ENCODE peak calls at places on chromosomes 13 and 19, in seven cellular contexts. One of them, this sample, is unnamed.

GRCh38 chr19:18776736-18777135 is 14.4 kb downstream of the COMP start:
- DNase-seq in sigmoid colon: no peak
- DNase-seq in suprapubic skin: no peak
- DNase-seq in H1: no peak
- DNase-seq in stomach: no peak
- DNase-seq in K562: no peak
- DNase-seq in ovary: no peak
- DNase-seq in this sample: no peak

GRCh38 chr19:49549045-49549444 is 21.2 kb downstream of the RCN3 start:
- DNase-seq in sigmoid colon: no peak
- DNase-seq in K562: no peak
- DNase-seq in ovary: no peak
- DNase-seq in suprapubic skin: no peak
- DNase-seq in stomach: no peak
- DNase-seq in H1: no peak
- DNase-seq in this sample: no peak

GRCh38 chr13:21031594-21031993 is 29.8 kb downstream of the LATS2 start:
- DNase-seq in K562: no peak
- DNase-seq in suprapubic skin: no peak
- DNase-seq in H1: no peak
- DNase-seq in stomach: no peak
- DNase-seq in sigmoid colon: peak; percentile 41
- DNase-seq in ovary: no peak
- DNase-seq in this sample: no peak

GRCh38 chr13:112733112-112733511 is 43.3 kb downstream of the ATP11A start:
- DNase-seq in stomach: no peak
- DNase-seq in H1: no peak
- DNase-seq in ovary: no peak
- DNase-seq in suprapubic skin: no peak
- DNase-seq in K562: no peak
- DNase-seq in sigmoid colon: no peak
- DNase-seq in this sample: no peak

GRCh38 chr19:39408392-39409206 is 2.0 kb downstream of the ZFP36 start:
- DNase-seq in stomach: no peak
- DNase-seq in K562: no peak
- DNase-seq in suprapubic skin: no peak
- DNase-seq in H1: no peak
- DNase-seq in sigmoid colon: peak; percentile 73
- DNase-seq in ovary: peak; percentile 72
- DNase-seq in this sample: no peak

GRCh38 chr13:20197361-20197834 is 4.7 kb upstream of the GJB2 start:
- DNase-seq in stomach: no peak
- DNase-seq in ovary: no peak
- DNase-seq in H1: no peak
- DNase-seq in suprapubic skin: no peak
- DNase-seq in K562: peak; percentile 17
- DNase-seq in sigmoid colon: no peak
- DNase-seq in this sample: no peak

GRCh38 chr13:81916471-81916870 is 1575.5 kb upstream of the SPRY2 start:
- DNase-seq in suprapubic skin: no peak
- DNase-seq in stomach: no peak
- DNase-seq in H1: no peak
- DNase-seq in sigmoid colon: no peak
- DNase-seq in ovary: no peak
- DNase-seq in K562: no peak
- DNase-seq in this sample: no peak

GRCh38 chr13:50650936-50651638 is 192.4 kb downstream of the DLEU7 start:
- DNase-seq in ovary: no peak
- DNase-seq in K562: no peak
- DNase-seq in suprapubic skin: no peak
- DNase-seq in stomach: no peak
- DNase-seq in sigmoid colon: no peak
- DNase-seq in H1: no peak
- DNase-seq in this sample: no peak

GRCh38 chr19:28715157-28715556 is 497.8 kb downstream of the UQCRFS1 start:
- DNase-seq in H1: no peak
- DNase-seq in K562: no peak
- DNase-seq in sigmoid colon: no peak
- DNase-seq in suprapubic skin: no peak
- DNase-seq in stomach: no peak
- DNase-seq in ovary: no peak
- DNase-seq in this sample: no peak

GRCh38 chr19:15456871-15457700 is 7.3 kb downstream of the RASAL3 start:
- DNase-seq in suprapubic skin: no peak
- DNase-seq in K562: peak; percentile 70
- DNase-seq in sigmoid colon: no peak
- DNase-seq in H1: peak; percentile 74
- DNase-seq in stomach: no peak
- DNase-seq in ovary: no peak
- DNase-seq in this sample: no peak
- TF ChIP-seq EP300 in suprapubic skin: no peak
- TF ChIP-seq EP300 in K562: no peak
- TF ChIP-seq EP300 in sigmoid colon: no peak
- TF ChIP-seq EP300 in H1: no peak
- TF ChIP-seq EP300 in stomach: no peak
- TF ChIP-seq EP300 in ovary: no peak
- TF ChIP-seq EP300 in this sample: no peak

GRCh38 chr19:32308436-32309077 is 36.9 kb upstream of the ZNF507 start:
- DNase-seq in ovary: no peak
- DNase-seq in H1: no peak
- DNase-seq in K562: no peak
- DNase-seq in stomach: no peak
- DNase-seq in suprapubic skin: no peak
- DNase-seq in sigmoid colon: no peak
- DNase-seq in this sample: no peak
- H3K27me3 ChIP-seq in ovary: no peaks in the 10 kb centered on the region
- H3K27me3 ChIP-seq in H1: no peaks in the 10 kb centered on the region
- H3K27me3 ChIP-seq in K562: peaks cover 31% of the 10 kb centered on the region
- H3K27me3 ChIP-seq in stomach: no peaks in the 10 kb centered on the region
- H3K27me3 ChIP-seq in suprapubic skin: peaks cover 17% of the 10 kb centered on the region
- H3K27me3 ChIP-seq in sigmoid colon: no peaks in the 10 kb centered on the region
- H3K27me3 ChIP-seq in this sample: no peaks in the 10 kb centered on the region

DNA sequence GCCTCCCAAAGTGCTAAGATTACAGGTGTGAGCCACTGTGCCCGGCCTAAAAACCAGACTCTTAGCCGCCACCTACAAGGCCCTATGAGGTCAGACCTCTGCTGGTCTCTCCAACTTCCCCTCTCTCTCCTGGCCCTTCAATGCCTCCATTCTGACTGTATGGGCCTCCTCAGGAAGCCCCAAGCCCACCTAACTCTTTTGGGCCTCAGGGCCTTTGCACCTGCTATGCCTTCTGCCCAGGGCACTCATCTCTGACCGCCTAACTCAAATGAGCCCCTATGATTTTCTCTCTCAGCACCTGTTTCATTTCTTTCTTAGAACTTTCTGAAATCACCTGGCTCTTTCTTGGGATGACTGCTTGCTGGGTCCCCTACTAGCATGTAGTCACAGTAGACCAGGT is 6.4 kb downstream of the WIZ start:
- DNase-seq in suprapubic skin: no peak
- DNase-seq in sigmoid colon: no peak
- DNase-seq in stomach: no peak
- DNase-seq in ovary: no peak
- DNase-seq in K562: no peak
- DNase-seq in H1: no peak
- DNase-seq in this sample: no peak
- H3K27ac ChIP-seq in suprapubic skin: no peak overlapping the region
- H3K27ac ChIP-seq in sigmoid colon: no peak overlapping the region
- H3K27ac ChIP-seq in stomach: no peak overlapping the region
- H3K27ac ChIP-seq in ovary: no peak overlapping the region
- H3K27ac ChIP-seq in K562: no peak overlapping the region
- H3K27ac ChIP-seq in H1: no peak overlapping the region
- H3K27ac ChIP-seq in this sample: no peak overlapping the region

GRCh38 chr19:35162471-35163326 is 8.2 kb downstream of the FXYD5 start:
- DNase-seq in K562: no peak
- DNase-seq in stomach: no peak
- DNase-seq in ovary: no peak
- DNase-seq in suprapubic skin: no peak
- DNase-seq in H1: no peak
- DNase-seq in sigmoid colon: peak; percentile 27
- DNase-seq in this sample: no peak
- TF ChIP-seq EP300 in K562: no peak
- TF ChIP-seq EP300 in stomach: no peak
- TF ChIP-seq EP300 in ovary: no peak
- TF ChIP-seq EP300 in suprapubic skin: no peak
- TF ChIP-seq EP300 in H1: no peak
- TF ChIP-seq EP300 in sigmoid colon: no peak
- TF ChIP-seq EP300 in this sample: no peak

GRCh38 chr19:1321539-1321938 is 35.9 kb downstream of the EFNA2 start:
- DNase-seq in ovary: no peak
- DNase-seq in suprapubic skin: no peak
- DNase-seq in stomach: no peak
- DNase-seq in sigmoid colon: no peak
- DNase-seq in K562: no peak
- DNase-seq in H1: no peak
- DNase-seq in this sample: no peak
- H3K27me3 ChIP-seq in ovary: no peaks in the 10 kb centered on the region
- H3K27me3 ChIP-seq in suprapubic skin: peaks cover 52% of the 10 kb centered on the region
- H3K27me3 ChIP-seq in stomach: no peaks in the 10 kb centered on the region
- H3K27me3 ChIP-seq in sigmoid colon: peaks cover 33% of the 10 kb centered on the region
- H3K27me3 ChIP-seq in K562: no peaks in the 10 kb centered on the region
- H3K27me3 ChIP-seq in H1: no peaks in the 10 kb centered on the region
- H3K27me3 ChIP-seq in this sample: no peaks in the 10 kb centered on the region

DNA sequence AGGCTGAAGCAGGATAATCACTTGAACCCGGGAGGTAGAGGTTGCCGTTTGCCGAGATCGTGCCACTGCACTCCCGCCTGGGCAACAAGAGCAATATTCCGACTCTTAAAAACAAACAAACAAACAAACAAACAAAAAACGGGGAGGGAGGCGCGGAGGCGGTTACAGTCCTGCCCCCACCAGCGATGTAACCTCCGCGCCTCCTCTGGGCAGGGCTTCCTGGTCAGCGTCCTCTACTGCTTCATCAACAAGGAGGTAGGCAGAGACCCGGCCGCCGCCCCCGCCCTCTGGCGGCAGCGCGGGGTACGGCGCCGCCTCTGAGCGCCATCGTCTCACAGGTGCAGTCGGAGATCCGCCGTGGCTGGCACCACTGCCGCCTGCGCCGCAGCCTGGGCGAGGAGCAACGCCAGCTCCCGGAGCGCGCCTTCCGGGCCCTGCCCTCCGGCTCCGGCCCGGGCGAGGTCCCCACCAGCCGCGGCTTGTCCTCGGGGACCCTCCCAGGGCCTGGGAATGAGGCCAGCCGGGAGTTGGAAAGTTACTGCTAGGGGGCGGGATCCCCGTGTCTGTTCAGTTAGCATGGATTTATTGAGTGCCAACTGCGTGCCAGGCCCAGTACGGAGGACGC is 10.2 kb downstream of the SNRPD2 start:
- DNase-seq in sigmoid colon: peak; percentile 93
- DNase-seq in suprapubic skin: peak; percentile 92
- DNase-seq in H1: no peak
- DNase-seq in ovary: peak; percentile 81
- DNase-seq in K562: peak; percentile 82
- DNase-seq in stomach: peak; percentile 95
- DNase-seq in this sample: peak; percentile 56
- H3K27ac ChIP-seq in sigmoid colon: peak overlapping the region; percentile 82
- H3K27ac ChIP-seq in suprapubic skin: peak overlapping the region; percentile 62
- H3K27ac ChIP-seq in H1: no peak overlapping the region
- H3K27ac ChIP-seq in ovary: peak overlapping the region; percentile 19
- H3K27ac ChIP-seq in K562: peak overlapping the region; percentile 32
- H3K27ac ChIP-seq in stomach: peak overlapping the region; percentile 77
- H3K27ac ChIP-seq in this sample: peak overlapping the region; percentile 64

GRCh38 chr19:14349426-14349825 is 31.8 kb upstream of the ADGRE5 start:
- DNase-seq in stomach: no peak
- DNase-seq in sigmoid colon: no peak
- DNase-seq in ovary: no peak
- DNase-seq in suprapubic skin: no peak
- DNase-seq in K562: peak; percentile 4
- DNase-seq in H1: no peak
- DNase-seq in this sample: no peak

GRCh38 chr19:14347999-14348889 is 33.0 kb upstream of the ADGRE5 start:
- DNase-seq in suprapubic skin: peak; percentile 83
- DNase-seq in H1: peak; percentile 19
- DNase-seq in K562: peak; percentile 90
- DNase-seq in sigmoid colon: peak; percentile 77
- DNase-seq in stomach: peak; percentile 76
- DNase-seq in ovary: peak; percentile 56
- DNase-seq in this sample: peak; percentile 43

GRCh38 chr19:14350866-14351265 is 30.4 kb upstream of the ADGRE5 start:
- DNase-seq in K562: no peak
- DNase-seq in sigmoid colon: no peak
- DNase-seq in H1: no peak
- DNase-seq in suprapubic skin: no peak
- DNase-seq in ovary: no peak
- DNase-seq in stomach: no peak
- DNase-seq in this sample: no peak

GRCh38 chr19:14352526-14352925 is 28.7 kb upstream of the ADGRE5 start:
- DNase-seq in suprapubic skin: no peak
- DNase-seq in ovary: no peak
- DNase-seq in K562: no peak
- DNase-seq in sigmoid colon: no peak
- DNase-seq in H1: no peak
- DNase-seq in stomach: no peak
- DNase-seq in this sample: no peak

GRCh38 chr19:14350302-14350701 is 30.9 kb upstream of the ADGRE5 start:
- DNase-seq in stomach: no peak
- DNase-seq in H1: no peak
- DNase-seq in suprapubic skin: no peak
- DNase-seq in K562: peak; percentile 3
- DNase-seq in sigmoid colon: no peak
- DNase-seq in ovary: no peak
- DNase-seq in this sample: no peak
- TF ChIP-seq EP300 in stomach: no peak
- TF ChIP-seq EP300 in H1: no peak
- TF ChIP-seq EP300 in suprapubic skin: no peak
- TF ChIP-seq EP300 in K562: no peak
- TF ChIP-seq EP300 in sigmoid colon: no peak
- TF ChIP-seq EP300 in ovary: no peak
- TF ChIP-seq EP300 in this sample: no peak

This sample was measured in tibial nerve.